ENCODE peak calls at places on chromosomes 1 and 21, in five cellular contexts. X, Q, N, O and F are unnamed samples.

GRCh38 chr1:15559189-15559815 is 25.5 kb downstream of the AGMAT start:
- DNase-seq in O (no peak), N (no peak), X (no peak), Q (no peak), F (no peak)

GRCh38 chr1:38028671-38029070 is 16.1 kb downstream of the UTP11 start:
- DNase-seq in O (no peak), X (peak; percentile 70), Q (no peak), N (no peak), F (no peak)

GRCh38 chr1:182861994-182862393 is 22.8 kb downstream of the DHX9 start:
- DNase-seq in N (peak; percentile 88), X (no peak), Q (peak; percentile 38), O (no peak), F (no peak)

GRCh38 chr1:2532485-2533160 is 2.6 kb upstream of the HES5 start:
- DNase-seq in N (no peak), Q (no peak), O (no peak), X (no peak), F (no peak)

GRCh38 chr1:39995973-39996393 is 41.0 kb downstream of the MFSD2A start:
- DNase-seq in X (peak; percentile 52), O (no peak), N (no peak), Q (no peak), F (peak; percentile 17)

GRCh38 chr1:159953866-159954515 is at the start of gene SLAMF9:
- DNase-seq in Q (peak; percentile 58), X (no peak), O (no peak), N (peak; percentile 70), F (no peak)

GRCh38 chr1:200296091-200296661 is 113.7 kb downstream of the ZNF281 start:
- DNase-seq in O (no peak), Q (no peak), N (no peak), X (no peak), F (no peak)

GRCh38 chr21:46424062-46424591 is 34.6 kb upstream of the DIP2A start:
- DNase-seq in X (peak; percentile 63), Q (no peak), N (no peak), O (no peak), F (no peak)

GRCh38 chr1:206580438-206581113 is 31.7 kb downstream of the EIF2D start:
- DNase-seq in X (no peak), Q (no peak), N (no peak), O (no peak), F (no peak)

GRCh38 chr1:87528754-87529517 is 200.3 kb downstream of the LMO4 start:
- DNase-seq in X (no peak), N (no peak), O (no peak), Q (no peak), F (no peak)

GRCh38 chr1:245215071-245215470 is 60.3 kb downstream of the KIF26B start:
- DNase-seq in Q (no peak), N (no peak), X (no peak), O (no peak), F (peak; percentile 43)

GRCh38 chr1:186689907-186690306 is 9.7 kb upstream of the PTGS2 start:
- DNase-seq in Q (no peak), N (no peak), O (no peak), X (no peak), F (no peak)

GRCh38 chr1:92790867-92791266 is 6.0 kb upstream of the EVI5 start:
- DNase-seq in O (no peak), X (no peak), Q (no peak), N (no peak), F (no peak)

GRCh38 chr1:193662030-193662429 is 475.6 kb upstream of the B3GALT2 start:
- DNase-seq in N (peak; percentile 78), O (no peak), X (no peak), Q (peak; percentile 4), F (no peak)

GRCh38 chr1:200243042-200243437 is 166.8 kb downstream of the ZNF281 start:
- DNase-seq in X (no peak), O (no peak), N (peak; percentile 55), Q (no peak), F (no peak)

GRCh38 chr21:36156815-36157670 is at the start of gene DOP1B:
- DNase-seq in O (no peak), Q (no peak), N (no peak), X (no peak), F (no peak)

GRCh38 chr1:58971629-58972140 is 187.8 kb upstream of the JUN start:
- DNase-seq in O (peak; percentile 63), Q (peak; percentile 12), X (no peak), N (peak; percentile 37), F (no peak)

GRCh38 chr1:109905520-109905919 is 5.1 kb upstream of the CSF1 start:
- DNase-seq in X (no peak), Q (no peak), O (no peak), N (no peak), F (no peak)

GRCh38 chr1:109908857-109909256 is 1.8 kb upstream of the CSF1 start:
- DNase-seq in X (no peak), O (no peak), Q (no peak), N (no peak), F (no peak)

GRCh38 chr1:109907190-109907774 is 3.4 kb upstream of the CSF1 start:
- DNase-seq in X (no peak), N (no peak), Q (no peak), O (no peak), F (no peak)

GRCh38 chr1:109906160-109906838 is 4.3 kb upstream of the CSF1 start:
- DNase-seq in X (no peak), N (no peak), Q (no peak), O (no peak), F (no peak)

DNA sequence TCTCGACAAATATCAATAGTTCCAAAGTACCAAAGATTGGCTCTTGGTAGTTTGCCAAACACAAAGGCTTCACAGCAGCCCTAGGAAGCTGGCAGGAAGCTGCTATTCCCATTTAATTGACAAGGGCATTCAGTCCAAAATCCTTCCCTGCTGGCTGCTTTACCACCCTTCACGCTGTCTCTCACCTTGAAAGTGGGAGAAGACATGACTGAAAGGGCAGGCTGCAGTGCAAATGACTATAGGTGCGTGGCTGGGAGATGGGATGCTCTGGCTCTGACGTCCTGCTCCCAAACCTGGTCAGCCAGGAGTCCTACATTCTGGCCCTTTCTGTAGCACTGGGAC is 3.8 kb upstream of the CSF1 start:
- DNase-seq in Q (no peak), N (no peak), X (peak; percentile 61), O (no peak), F (no peak)
- H3K4me3 ChIP-seq in Q (no peak overlapping the region), N (no peak overlapping the region), X (no peak overlapping the region), O (no peak overlapping the region), F (no peak overlapping the region)

GRCh38 chr1:205321109-205321958 is at the start of gene NUAK2:
- DNase-seq in N (peak; percentile 90), O (peak; percentile 85), Q (peak; percentile 88), X (peak; percentile 99), F (peak; percentile 97)
- TF ChIP-seq CTCF in N (peak; percentile 37), O (peak; percentile 51), Q (no peak), X (peak; percentile 59), F (peak; percentile 40)

GRCh38 chr1:36149973-36150295 is 648 bp upstream of the TRAPPC3 start:
- DNase-seq in N (no peak), O (no peak), X (no peak), Q (no peak), F (no peak)
- H3K4me3 ChIP-seq in N (no peak overlapping the region), O (no peak overlapping the region), X (peak overlapping the region; percentile 62), Q (no peak overlapping the region), F (peak overlapping the region; percentile 33)

GRCh38 chr1:111222308-111223125 is 5.0 kb upstream of the CHI3L2 start:
- DNase-seq in N (peak; percentile 50), O (peak; percentile 66), X (peak; percentile 96), Q (peak; percentile 72), F (peak; percentile 88)

GRCh38 chr1:111221633-111222286 is 5.8 kb upstream of the CHI3L2 start:
- DNase-seq in O (no peak), N (peak; percentile 8), Q (no peak), X (no peak), F (no peak)

GRCh38 chr1:111225091-111225490 is 2.4 kb upstream of the CHI3L2 start:
- DNase-seq in X (no peak), Q (no peak), N (no peak), O (no peak), F (no peak)

GRCh38 chr1:111221276-111221632 is 6.3 kb upstream of the CHI3L2 start:
- DNase-seq in N (no peak), X (no peak), Q (no peak), O (no peak), F (no peak)

DNA sequence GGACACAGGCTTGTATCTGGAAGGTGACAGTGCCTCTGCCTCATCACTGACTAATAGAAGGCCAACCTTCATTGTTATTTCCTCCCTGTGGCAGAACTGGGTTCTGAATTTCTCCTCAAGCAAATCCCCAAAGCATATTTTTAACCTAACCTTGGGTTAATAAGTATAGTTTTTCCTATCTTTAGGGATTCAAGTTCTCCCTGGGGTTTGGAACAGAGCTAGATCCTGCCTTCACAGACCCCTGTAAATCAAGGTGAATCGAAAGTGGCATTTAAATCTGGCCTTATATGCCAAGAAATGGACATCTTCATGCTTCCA is 4.4 kb upstream of the CHI3L2 start:
- DNase-seq in O (no peak), Q (no peak), N (no peak), X (no peak), F (no peak)
- TF ChIP-seq CTCF in O (no peak), Q (no peak), N (no peak), X (no peak), F (no peak)

DNA sequence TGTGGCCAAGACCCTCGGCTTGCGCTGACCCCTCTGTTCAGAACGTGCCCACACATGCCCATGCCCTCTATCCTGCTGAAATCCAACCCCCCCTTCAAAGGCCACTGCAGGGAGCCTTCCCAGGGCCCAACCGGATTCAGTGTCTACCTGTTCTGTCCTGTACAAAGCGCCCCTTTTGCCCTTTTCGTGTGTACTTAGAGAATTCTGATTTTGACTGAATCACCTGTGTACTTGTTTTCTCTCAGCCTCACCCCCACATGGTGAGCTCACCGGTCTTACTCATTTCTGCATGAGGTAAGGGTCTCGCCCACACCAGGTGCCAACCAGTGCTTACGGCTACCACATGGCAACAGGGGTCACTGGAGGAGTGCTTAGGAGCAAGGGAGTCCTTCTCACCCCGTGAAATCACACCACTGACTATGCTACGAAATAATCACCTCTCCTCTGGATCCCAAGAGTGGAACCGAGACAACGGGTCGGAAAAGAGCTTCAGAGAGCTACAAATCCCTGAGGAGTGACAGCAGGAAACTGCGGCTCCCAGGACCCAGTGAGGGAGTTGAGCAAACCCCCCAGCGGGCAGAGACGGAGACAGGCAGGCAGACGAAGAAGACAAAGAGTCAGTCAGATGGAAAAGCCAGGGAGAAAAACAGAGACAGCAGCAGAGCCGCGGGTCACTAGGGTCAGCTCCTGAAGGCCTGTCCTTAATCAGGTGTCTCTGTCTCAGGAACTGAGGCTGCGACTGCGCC is 2.1 kb upstream of the S100A2 start:
- DNase-seq in Q (peak; percentile 61), O (no peak), N (peak; percentile 71), X (peak; percentile 80), F (peak; percentile 57)
- H3K4me3 ChIP-seq in Q (no peak overlapping the region), O (peak overlapping the region; percentile 19), N (no peak overlapping the region), X (no peak overlapping the region), F (no peak overlapping the region)